ENCODE peak calls at places on chromosomes 11 and 22, in four cellular contexts. F is effector memory CD4-positive, alpha-beta T cell; D is colonic mucosa; C is GM23338. V is an unnamed sample.

GRCh38 chr11:6618117-6619020 is 853 bp downstream of the TPP1 start:
- DNase-seq in F (peak; percentile 58), D (peak; percentile 60), C (no peak), V (no peak)

GRCh38 chr22:25847451-25847850 is 105.5 kb downstream of the MYO18B start:
- DNase-seq in F (no peak), D (no peak), C (no peak), V (no peak)

GRCh38 chr11:78810489-78811090 is 235.9 kb upstream of the NARS2 start:
- DNase-seq in F (no peak), D (no peak), C (no peak), V (no peak)

GRCh38 chr11:19426719-19427066 is 185.9 kb upstream of the E2F8 start:
- DNase-seq in F (no peak), D (no peak), C (no peak), V (no peak)

GRCh38 chr11:11312738-11313137 is 40.3 kb downstream of the CSNK2A3 start:
- DNase-seq in F (no peak), D (no peak), C (peak; percentile 8), V (no peak)

GRCh38 chr11:95536049-95536448 is 253.5 kb downstream of the FAM76B start:
- DNase-seq in F (no peak), D (no peak), C (no peak), V (no peak)

GRCh38 chr11:128388182-128388815 is 199.1 kb downstream of the ETS1 start:
- DNase-seq in F (no peak), D (peak; percentile 58), C (no peak), V (no peak)

GRCh38 chr11:88175004-88175706 is at the start of gene RAB38:
- DNase-seq in F (no peak), D (peak; percentile 56), C (peak; percentile 84), V (peak; percentile 80)

GRCh38 chr22:42685941-42686666 is 34.6 kb downstream of the A4GALT start:
- DNase-seq in F (no peak), D (peak; percentile 54), C (peak; percentile 18), V (no peak)

GRCh38 chr22:40620464-40621046 is 16.0 kb downstream of the MRTFA start:
- DNase-seq in F (no peak), D (no peak), C (no peak), V (no peak)

GRCh38 chr11:35170503-35170902 is 31.5 kb downstream of the CD44 start:
- DNase-seq in F (no peak), D (no peak), C (no peak), V (no peak)

GRCh38 chr11:60088364-60088763 is at the start of gene MS4A2:
- DNase-seq in F (no peak), D (no peak), C (no peak), V (no peak)

GRCh38 chr11:63944987-63945386 is 6.2 kb downstream of the NAA40 start:
- DNase-seq in F (no peak), D (peak; percentile 38), C (no peak), V (peak; percentile 24)

GRCh38 chr11:124075841-124076571 is 34.9 kb upstream of the OR10G7 start:
- DNase-seq in F (no peak), D (peak; percentile 58), C (peak; percentile 60), V (peak; percentile 41)

GRCh38 chr11:86978247-86978646 is 23.1 kb upstream of the FZD4 start:
- DNase-seq in F (no peak), D (no peak), C (no peak), V (no peak)

GRCh38 chr11:74418509-74418895 is 20.3 kb upstream of the PGM2L1 start:
- DNase-seq in F (no peak), D (no peak), C (no peak), V (no peak)

GRCh38 chr11:93573184-93573583 is 30.0 kb upstream of the SMCO4 start:
- DNase-seq in F (no peak), D (no peak), C (no peak), V (no peak)

GRCh38 chr11:10623797-10624761 is 55.6 kb upstream of the LYVE1 start:
- DNase-seq in F (no peak), D (no peak), C (peak; percentile 83), V (peak; percentile 23)

GRCh38 chr11:116694815-116695590 is 77.8 kb downstream of the BUD13 start:
- DNase-seq in F (no peak), D (no peak), C (no peak), V (no peak)

GRCh38 chr11:35641206-35641885 is 21.2 kb upstream of the TRIM44 start:
- DNase-seq in F (no peak), D (no peak), C (no peak), V (no peak)

GRCh38 chr11:128685383-128686044 is 8.4 kb upstream of the FLI1 start:
- DNase-seq in F (no peak), D (no peak), C (peak; percentile 25), V (no peak)

GRCh38 chr11:7605544-7605943 is 67.8 kb downstream of the CYB5R2 start:
- DNase-seq in F (no peak), D (no peak), C (no peak), V (peak; percentile 18)

GRCh38 chr11:117986981-117987495 is 844 bp downstream of the IL10RA start:
- DNase-seq in F (peak; percentile 56), D (no peak), C (no peak), V (no peak)

GRCh38 chr11:129750343-129751292 is 65.0 kb upstream of the TMEM45B start:
- DNase-seq in F (peak; percentile 54), D (peak; percentile 74), C (peak; percentile 82), V (peak; percentile 78)

GRCh38 chr11:22657101-22657694 is 9.2 kb upstream of the GAS2 start:
- DNase-seq in F (no peak), D (no peak), C (peak; percentile 35), V (no peak)

GRCh38 chr11:82902880-82903279 is 1.3 kb downstream of the DDIAS start:
- DNase-seq in F (no peak), D (no peak), C (no peak), V (no peak)

GRCh38 chr22:35299217-35299716 is 427 bp upstream of the TOM1 start:
- DNase-seq in F (no peak), D (no peak), C (no peak), V (peak; percentile 28)

GRCh38 chr11:56093008-56093407 is at the start of gene OR8I2:
- DNase-seq in F (no peak), D (no peak), C (no peak), V (no peak)